ENCODE peak calls at places on chromosomes 12 and 14, in four cellular contexts. Q is endothelial cell of umbilical vein, F is ovary, Y is uterus. L is an unnamed sample.

GRCh38 chr14:104014764-104015163 is 70.7 kb upstream of the ASPG start:
- DNase-seq in Y (no peak), Q (no peak), F (no peak), L (no peak)

GRCh38 chr12:85688837-85689236 is 147.4 kb downstream of the RASSF9 start:
- DNase-seq in Q (peak; percentile 13), Y (no peak), F (no peak), L (no peak)

GRCh38 chr14:74913986-74914573 is 9.0 kb downstream of the RPS6KL1 start:
- DNase-seq in F (peak; percentile 81), Q (peak; percentile 66), Y (peak; percentile 77), L (no peak)

GRCh38 chr12:92987846-92988621 is 58.9 kb upstream of the EEA1 start:
- DNase-seq in Y (no peak), F (no peak), Q (peak; percentile 34), L (peak; percentile 58)

GRCh38 chr14:78181270-78181669 is 11.1 kb downstream of the NRXN3 start:
- DNase-seq in Y (no peak), F (no peak), Q (no peak), L (no peak)

GRCh38 chr12:122998316-122998715 is 17.8 kb downstream of the ARL6IP4 start:
- DNase-seq in F (no peak), Y (no peak), Q (no peak), L (no peak)

GRCh38 chr14:61127099-61127498 is 146.1 kb downstream of the SLC38A6 start:
- DNase-seq in F (no peak), Y (no peak), Q (no peak), L (no peak)

GRCh38 chr12:63766498-63766897 is 13.2 kb upstream of the RXYLT1 start:
- DNase-seq in Y (no peak), Q (no peak), F (no peak), L (no peak)

GRCh38 chr12:122884860-122885259 is 11.1 kb downstream of the VPS37B start:
- DNase-seq in Y (no peak), Q (no peak), F (no peak), L (no peak)

GRCh38 chr14:61296707-61297502 is 15.8 kb upstream of the TMEM30B start:
- DNase-seq in Y (no peak), F (no peak), Q (peak; percentile 77), L (no peak)

GRCh38 chr14:95533822-95534221 is 1.0 kb upstream of the GLRX5 start:
- DNase-seq in F (peak; percentile 53), Y (no peak), Q (no peak), L (no peak)

GRCh38 chr12:12686925-12687324 is 9.1 kb downstream of the GPR19 start:
- DNase-seq in Q (no peak), F (no peak), Y (no peak), L (no peak)

GRCh38 chr12:132154341-132154761 is 10.1 kb downstream of the NOC4L start:
- DNase-seq in F (no peak), Q (no peak), Y (no peak), L (no peak)

GRCh38 chr12:101616027-101616494 is 21.3 kb downstream of the MYBPC1 start:
- DNase-seq in F (no peak), Y (peak; percentile 37), Q (peak; percentile 13), L (no peak)

GRCh38 chr12:19369691-19370148 is 69.6 kb upstream of the AEBP2 start:
- DNase-seq in Q (no peak), F (no peak), Y (no peak), L (no peak)

GRCh38 chr14:101858791-101859537 is 97.5 kb downstream of the PPP2R5C start:
- DNase-seq in Y (no peak), F (no peak), Q (no peak), L (no peak)

GRCh38 chr12:19491863-19492262 is 52.6 kb downstream of the AEBP2 start:
- DNase-seq in Y (no peak), Q (no peak), F (no peak), L (no peak)

GRCh38 chr12:124532947-124533346 is 34.5 kb downstream of the NCOR2 start:
- DNase-seq in Q (no peak), F (no peak), Y (no peak), L (no peak)

GRCh38 chr12:123471374-123472068 is 13.6 kb downstream of the SNRNP35 start:
- DNase-seq in F (no peak), Y (no peak), Q (no peak), L (no peak)

GRCh38 chr12:1918081-1918874 is at the start of gene CACNA2D4:
- DNase-seq in Q (no peak), F (no peak), Y (no peak), L (peak; percentile 46)

GRCh38 chr12:128852026-128852725 is 1.1 kb upstream of the GLT1D1 start:
- DNase-seq in Q (no peak), Y (no peak), F (no peak), L (no peak)

GRCh38 chr14:33309081-33309480 is 370.4 kb downstream of the NPAS3 start:
- DNase-seq in Y (no peak), Q (no peak), F (no peak), L (no peak)

GRCh38 chr12:110281549-110282342 is 699 bp downstream of the ATP2A2 start:
- DNase-seq in Q (peak; percentile 62), Y (peak; percentile 43), F (peak; percentile 74), L (peak; percentile 80)

GRCh38 chr12:77782034-77782433 is 48.7 kb upstream of the NAV3 start:
- DNase-seq in Y (no peak), F (no peak), Q (no peak), L (no peak)

GRCh38 chr12:53739285-53740129 is 12.3 kb upstream of the CALCOCO1 start:
- DNase-seq in Y (no peak), F (no peak), Q (no peak), L (no peak)

GRCh38 chr12:62866451-62867082 is 68.4 kb downstream of the PPM1H start:
- DNase-seq in Q (peak; percentile 65), Y (no peak), F (no peak), L (no peak)

GRCh38 chr14:60681271-60681670 is 32.0 kb upstream of the SIX1 start:
- DNase-seq in F (no peak), Y (no peak), Q (no peak), L (no peak)

GRCh38 chr12:41621288-41621687 is 433.2 kb downstream of the PDZRN4 start:
- DNase-seq in Q (no peak), Y (no peak), F (no peak), L (no peak)

GRCh38 chr14:95446470-95446869 is 70.0 kb downstream of the SYNE3 start:
- DNase-seq in Q (no peak), F (no peak), Y (no peak), L (no peak)

GRCh38 chr14:68137704-68138619 is 318.4 kb downstream of the RAD51B start:
- DNase-seq in Y (peak; percentile 73), F (no peak), Q (peak; percentile 12), L (no peak)

GRCh38 chr12:117032593-117033381 is 66.4 kb downstream of the TESC start:
- DNase-seq in Q (peak; percentile 14), F (peak; percentile 67), Y (no peak), L (no peak)

GRCh38 chr14:50311337-50311973 is 574 bp downstream of the L2HGDH start:
- DNase-seq in Q (peak; percentile 8), F (no peak), Y (no peak), L (no peak)

DNA sequence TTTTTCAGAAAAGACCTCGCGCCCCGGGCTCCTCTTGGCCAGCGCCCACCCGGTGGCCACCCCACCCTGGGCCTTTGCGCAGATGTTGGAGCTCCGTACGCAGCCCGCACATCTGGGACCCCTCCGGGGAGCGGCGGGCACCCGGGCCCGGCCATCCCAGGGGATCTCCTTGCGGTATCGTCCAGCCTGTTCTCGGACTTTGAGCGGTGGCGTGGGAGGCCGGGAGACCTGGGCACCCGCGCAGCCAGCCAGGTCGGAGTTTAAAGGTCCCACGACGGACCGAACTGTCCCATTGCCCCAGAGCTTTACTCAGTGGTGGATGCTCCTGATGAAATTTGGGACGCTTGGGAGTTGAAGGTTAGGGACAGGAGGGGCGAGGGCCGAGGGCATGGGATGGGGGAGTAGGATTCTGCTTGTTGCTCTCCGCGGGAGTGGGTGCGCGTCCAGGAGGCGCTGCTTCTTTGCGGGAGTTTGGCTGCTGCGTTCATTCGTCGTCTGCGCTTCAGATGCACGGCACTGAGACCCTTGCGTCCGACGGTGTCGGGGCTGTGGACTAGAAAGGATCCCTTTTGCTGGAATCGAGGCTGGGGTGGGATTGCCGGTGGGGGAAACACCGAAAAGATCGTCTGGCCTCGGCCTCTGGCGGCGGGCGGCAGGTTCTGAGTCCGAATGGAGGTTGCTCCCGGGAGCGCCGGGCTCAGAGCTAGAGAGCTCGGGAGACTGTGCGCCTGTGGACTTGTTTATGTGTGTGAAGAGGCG is 1.4 kb downstream of the NTF3 start:
- DNase-seq in F (peak; percentile 63), Y (no peak), Q (no peak), L (no peak)
- TF ChIP-seq POLR2A in F (no peak), Y (no peak), Q (no peak), L (no peak)

GRCh38 chr14:89399594-89400068 is 17.4 kb downstream of the FOXN3 start:
- DNase-seq in F (no peak), Q (peak; percentile 43), Y (no peak), L (no peak)

GRCh38 chr14:89401783-89402182 is 15.2 kb downstream of the FOXN3 start:
- DNase-seq in F (no peak), Q (no peak), Y (no peak), L (no peak)

GRCh38 chr14:89400529-89400928 is 16.5 kb downstream of the FOXN3 start:
- DNase-seq in Q (no peak), F (no peak), Y (no peak), L (no peak)

GRCh38 chr14:89401241-89401640 is 15.8 kb downstream of the FOXN3 start:
- DNase-seq in Q (no peak), F (no peak), Y (no peak), L (no peak)

GRCh38 chr14:89402363-89402762 is 14.7 kb downstream of the FOXN3 start:
- DNase-seq in F (no peak), Q (no peak), Y (no peak), L (no peak)
- H3K4me1 ChIP-seq in F (peaks cover 15% of the 10 kb centered on the region), Q (peaks cover 8% of the 10 kb centered on the region), Y (peaks cover 13% of the 10 kb centered on the region), L (no peaks in the 10 kb centered on the region)

GRCh38 chr12:69519871-69520270 is 49.7 kb downstream of the FRS2 start:
- DNase-seq in Q (no peak), Y (no peak), F (no peak), L (no peak)
- H3K9me3 ChIP-seq in Q (no peaks in the 10 kb centered on the region), Y (peaks cover 4% of the 10 kb centered on the region), F (no peaks in the 10 kb centered on the region), L (no peaks in the 10 kb centered on the region)

GRCh38 chr12:96907681-96908163 is 665 bp downstream of the NEDD1 start:
- DNase-seq in F (peak; percentile 36), Q (peak; percentile 59), Y (no peak), L (no peak)

GRCh38 chr12:96908170-96908675 is 1.2 kb downstream of the NEDD1 start:
- DNase-seq in F (no peak), Y (no peak), Q (no peak), L (no peak)

GRCh38 chr12:96906498-96906848 is 584 bp upstream of the NEDD1 start:
- DNase-seq in F (no peak), Y (no peak), Q (no peak), L (no peak)

GRCh38 chr12:96902076-96902475 is 5.0 kb upstream of the NEDD1 start:
- DNase-seq in F (no peak), Y (no peak), Q (no peak), L (no peak)

GRCh38 chr12:96906849-96907664 is at the start of gene NEDD1:
- DNase-seq in Y (peak; percentile 84), Q (peak; percentile 82), F (peak; percentile 92), L (peak; percentile 94)
- TF ChIP-seq POLR2A in Y (peak; percentile 82), Q (peak; percentile 86), F (peak; percentile 59), L (peak; percentile 63)